ENCODE peak calls at places on chromosomes 13 and 19, in five cellular contexts. S is fibroblast of lung, C is tibial nerve, M is A549, Z is lung. B is an unnamed sample.

GRCh38 chr19:40521276-40521675 is 54.5 kb downstream of the SPTBN4 start:
- DNase-seq in S (no peak), C (no peak), M (peak; percentile 83), Z (no peak), B (peak; percentile 8)

GRCh38 chr13:80399340-80400163 is 58.6 kb upstream of the SPRY2 start:
- DNase-seq in S (no peak), C (no peak), M (no peak), Z (peak; percentile 71), B (no peak)

GRCh38 chr13:51525567-51526165 is 58.6 kb upstream of the WDFY2 start:
- DNase-seq in S (peak; percentile 57), C (no peak), M (peak; percentile 32), Z (no peak), B (no peak)

GRCh38 chr13:72970956-72971355 is 87.8 kb upstream of the KLF5 start:
- DNase-seq in S (peak; percentile 74), C (no peak), M (no peak), Z (no peak), B (no peak)

GRCh38 chr19:10753305-10753704 is 35.4 kb downstream of the DNM2 start:
- DNase-seq in S (no peak), C (no peak), M (no peak), Z (no peak), B (no peak)

GRCh38 chr19:33219261-33219812 is 6.3 kb downstream of the SLC7A10 start:
- DNase-seq in S (peak; percentile 88), C (no peak), M (no peak), Z (no peak), B (no peak)

GRCh38 chr19:14556662-14557188 is 15.1 kb downstream of the NDUFB7 start:
- DNase-seq in S (peak; percentile 73), C (peak; percentile 29), M (peak; percentile 83), Z (peak; percentile 76), B (peak; percentile 49)

GRCh38 chr19:36377541-36378178 is 1.3 kb downstream of the ZFP14 start:
- DNase-seq in S (no peak), C (no peak), M (no peak), Z (no peak), B (no peak)

GRCh38 chr13:33746867-33747266 is 71.1 kb upstream of the RFC3 start:
- DNase-seq in S (no peak), C (no peak), M (no peak), Z (no peak), B (no peak)

GRCh38 chr19:33505823-33506222 is 15.8 kb downstream of the PEPD start:
- DNase-seq in S (no peak), C (no peak), M (no peak), Z (no peak), B (no peak)

DNA sequence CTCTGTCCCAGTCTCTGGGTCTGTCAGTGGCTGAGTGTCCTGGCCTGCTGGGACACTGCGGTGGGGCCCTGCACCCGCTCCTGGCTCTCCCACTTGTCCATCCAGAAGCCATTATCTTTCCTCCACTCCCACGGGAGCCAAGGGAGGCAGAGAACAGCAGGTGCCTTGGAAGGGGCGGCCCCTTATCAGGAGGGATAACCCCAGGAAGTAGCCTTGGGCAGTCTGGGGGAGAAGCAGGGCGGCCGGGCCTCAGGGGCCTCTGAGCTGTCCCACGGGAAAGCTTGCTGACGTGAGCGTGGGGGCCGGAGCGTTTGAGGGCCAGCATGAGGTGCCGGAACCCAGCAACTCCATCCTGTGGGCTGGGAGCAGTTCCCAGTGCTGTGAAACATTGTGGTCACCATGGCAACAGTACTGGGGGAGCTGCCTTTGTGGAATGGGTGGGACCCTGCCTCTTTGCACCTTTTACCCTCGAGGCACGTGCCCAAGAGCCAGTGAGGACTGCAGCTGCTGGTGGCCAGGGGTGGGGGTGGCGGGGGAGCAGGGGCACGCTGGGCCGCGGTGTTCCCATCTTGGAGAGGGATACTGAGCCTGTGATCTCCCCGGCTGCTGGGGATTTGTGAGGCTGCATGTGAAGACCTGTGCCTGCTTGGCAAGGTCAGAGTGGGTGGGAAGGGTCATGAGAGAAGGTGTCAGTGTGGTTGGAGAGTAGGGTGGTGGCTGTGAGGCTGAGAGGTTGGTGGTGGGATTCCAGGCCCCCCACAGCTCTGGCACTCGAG is 20.9 kb downstream of the KLHL26 start:
- DNase-seq in S (peak; percentile 91), C (peak; percentile 56), M (peak; percentile 29), Z (no peak), B (no peak)
- H3K4me3 ChIP-seq in S (no peak overlapping the region), C (no peak overlapping the region), M (no peak overlapping the region), Z (no peak overlapping the region), B (no peak overlapping the region)

GRCh38 chr19:8525401-8525684 is 11.4 kb upstream of the ZNF414 start:
- DNase-seq in S (no peak), C (no peak), M (no peak), Z (no peak), B (no peak)
- TF ChIP-seq CTCF in S (peak; percentile 30), C (peak; percentile 22), M (no peak), Z (no peak), B (no peak)

GRCh38 chr13:44068737-44069136 is 189.0 kb downstream of the LACC1 start:
- DNase-seq in S (peak; percentile 85), C (no peak), M (peak; percentile 50), Z (no peak), B (no peak)
- H3K4me3 ChIP-seq in S (no peak overlapping the region), C (no peak overlapping the region), M (no peak overlapping the region), Z (no peak overlapping the region), B (no peak overlapping the region)

DNA sequence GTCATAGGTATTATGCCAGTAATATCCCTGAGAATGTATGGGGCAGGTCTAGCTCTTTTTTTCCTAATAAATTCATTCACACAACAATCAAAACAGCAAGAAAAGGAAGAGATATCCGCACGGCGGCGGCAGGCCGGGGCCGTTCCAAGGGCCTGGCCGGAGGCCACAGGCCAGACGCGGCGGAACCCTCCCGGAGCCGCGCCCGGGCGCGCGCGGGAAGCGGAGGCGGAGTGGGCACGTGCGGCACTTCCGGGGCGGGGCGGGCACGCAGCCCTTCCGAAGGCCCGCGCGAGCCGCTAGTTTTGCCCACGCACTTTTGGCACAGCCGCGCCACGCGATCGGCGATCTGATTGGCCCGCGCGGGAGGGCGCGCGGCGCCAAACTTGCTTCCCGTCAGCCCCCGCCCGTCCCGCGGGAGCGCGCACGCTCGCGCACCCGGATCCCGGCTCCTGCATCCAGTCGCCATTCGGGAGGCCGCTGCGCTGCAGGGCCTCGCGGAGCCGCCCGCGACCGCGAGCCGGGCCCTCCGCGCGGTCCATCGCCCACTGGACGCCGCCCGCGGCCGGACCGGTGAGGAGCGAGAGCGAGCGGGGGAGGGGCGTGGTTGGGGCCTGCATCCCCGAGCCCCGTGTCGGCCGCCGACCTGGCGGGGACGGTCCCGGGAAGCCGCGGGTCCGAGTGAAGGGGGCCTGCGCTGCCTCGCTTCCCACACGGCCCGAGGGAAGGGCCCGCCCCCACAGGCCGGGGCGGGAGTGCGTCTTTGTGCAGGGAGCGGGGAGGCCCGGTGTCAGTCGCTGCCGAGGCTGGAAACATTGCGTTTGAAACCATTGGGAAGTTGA is at the start of gene CHAMP1:
- DNase-seq in S (peak; percentile 96), C (peak; percentile 90), M (peak; percentile 94), Z (peak; percentile 94), B (peak; percentile 85)
- TF ChIP-seq CTCF in S (no peak), C (peak; percentile 56), M (no peak), Z (no peak), B (no peak)

GRCh38 chr19:50358483-50359431 is 6.7 kb downstream of the NAPSA start:
- DNase-seq in S (peak; percentile 12), C (no peak), M (no peak), Z (peak; percentile 57), B (no peak)
- H3K4me3 ChIP-seq in S (peak overlapping the region; percentile 30), C (peak overlapping the region; percentile 43), M (no peak overlapping the region), Z (no peak overlapping the region), B (peak overlapping the region; percentile 66)

GRCh38 chr13:98977568-98978270 is at the start of gene DOCK9:
- DNase-seq in S (peak; percentile 83), C (peak; percentile 53), M (no peak), Z (peak; percentile 42), B (no peak)

GRCh38 chr13:98976338-98976737 is 1.5 kb downstream of the DOCK9 start:
- DNase-seq in S (peak; percentile 57), C (no peak), M (no peak), Z (no peak), B (no peak)

GRCh38 chr13:98976941-98977340 is 923 bp downstream of the DOCK9 start:
- DNase-seq in S (peak; percentile 71), C (no peak), M (no peak), Z (no peak), B (no peak)

GRCh38 chr13:98974053-98974452 is 3.8 kb downstream of the DOCK9 start:
- DNase-seq in S (no peak), C (no peak), M (no peak), Z (no peak), B (no peak)

DNA sequence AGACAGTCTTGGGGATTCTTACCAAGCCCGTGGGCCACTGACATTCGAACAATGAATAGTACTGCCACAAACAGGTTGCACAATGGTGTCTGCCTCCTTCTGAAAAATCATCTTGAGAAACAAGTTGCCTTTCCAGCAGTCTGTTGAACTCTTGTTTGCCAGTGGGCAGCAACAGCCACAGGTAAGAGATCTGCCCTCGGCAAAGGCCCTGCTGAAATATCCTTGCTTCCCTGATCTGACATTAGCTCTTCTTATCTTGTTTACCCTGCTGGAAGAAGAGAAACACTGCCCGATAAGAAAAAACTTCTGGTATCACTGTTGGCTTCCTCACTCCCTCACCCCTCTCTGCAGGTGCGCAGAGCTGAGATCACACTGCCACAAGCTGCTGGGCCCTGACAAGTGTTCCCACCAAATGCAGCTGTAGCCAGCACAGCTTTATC is 2.0 kb downstream of the DOCK9 start:
- DNase-seq in S (no peak), C (no peak), M (no peak), Z (no peak), B (no peak)
- TF ChIP-seq CTCF in S (no peak), C (no peak), M (no peak), Z (no peak), B (no peak)

GRCh38 chr13:84821261-84821660 is 939.0 kb upstream of the SLITRK1 start:
- DNase-seq in S (peak; percentile 11), C (no peak), M (no peak), Z (no peak), B (no peak)
- H3K4me3 ChIP-seq in S (no peak overlapping the region), C (no peak overlapping the region), M (no peak overlapping the region), Z (no peak overlapping the region), B (no peak overlapping the region)

DNA sequence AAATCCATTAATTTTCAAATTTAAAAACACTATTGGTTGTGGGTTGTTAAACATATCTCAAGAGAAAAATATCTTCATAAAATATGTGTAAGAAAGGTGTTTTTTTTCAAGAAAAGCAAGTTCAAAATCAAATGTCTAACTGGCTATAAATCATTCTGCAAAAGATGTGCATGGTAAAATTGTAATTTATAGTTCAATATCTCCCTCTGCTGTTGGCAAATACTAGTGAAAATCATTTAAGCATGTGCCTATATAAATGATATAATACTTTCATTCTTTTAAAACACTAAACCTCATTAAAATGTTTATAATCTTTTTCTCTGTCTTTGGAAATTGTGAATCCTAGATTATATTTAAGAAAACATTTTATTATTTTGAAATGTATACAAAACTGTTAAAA is 17.2 kb upstream of the SLITRK6 start:
- DNase-seq in S (no peak), C (no peak), M (peak; percentile 18), Z (no peak), B (no peak)
- TF ChIP-seq CTCF in S (peak; percentile 27), C (no peak), M (peak; percentile 40), Z (no peak), B (no peak)

B was measured in GM12864.